ENCODE peak calls at places on chromosomes 6 and 20, in six cellular contexts. One of them, this sample, is unnamed.

GRCh38 chr6:75024796-75025195 is 181.1 kb downstream of the COL12A1 start:
- DNase-seq in body of pancreas: no peak
- DNase-seq in Panc1: no peak
- DNase-seq in suprapubic skin: no peak
- DNase-seq in hepatocyte: no peak
- DNase-seq in CD8-positive, alpha-beta memory T cell: no peak
- DNase-seq in this sample: no peak

GRCh38 chr20:6142348-6142993 is 19.6 kb upstream of the FERMT1 start:
- DNase-seq in body of pancreas: peak; percentile 56
- DNase-seq in Panc1: peak; percentile 33
- DNase-seq in suprapubic skin: no peak
- DNase-seq in hepatocyte: peak; percentile 82
- DNase-seq in CD8-positive, alpha-beta memory T cell: peak; percentile 17
- DNase-seq in this sample: no peak

GRCh38 chr6:141402489-141402888 is 730.2 kb upstream of the GJE1 start:
- DNase-seq in body of pancreas: no peak
- DNase-seq in Panc1: no peak
- DNase-seq in suprapubic skin: no peak
- DNase-seq in hepatocyte: no peak
- DNase-seq in CD8-positive, alpha-beta memory T cell: no peak
- DNase-seq in this sample: no peak

GRCh38 chr6:12962529-12962928 is 246.0 kb downstream of the PHACTR1 start:
- DNase-seq in body of pancreas: peak; percentile 39
- DNase-seq in Panc1: no peak
- DNase-seq in suprapubic skin: no peak
- DNase-seq in hepatocyte: no peak
- DNase-seq in CD8-positive, alpha-beta memory T cell: no peak
- DNase-seq in this sample: no peak

GRCh38 chr20:39106791-39107190 is 144.6 kb downstream of the DHX35 start:
- DNase-seq in body of pancreas: no peak
- DNase-seq in Panc1: no peak
- DNase-seq in suprapubic skin: no peak
- DNase-seq in hepatocyte: no peak
- DNase-seq in CD8-positive, alpha-beta memory T cell: no peak
- DNase-seq in this sample: no peak

GRCh38 chr20:33576432-33576883 is 85.7 kb upstream of the C20orf144 start:
- DNase-seq in body of pancreas: no peak
- DNase-seq in Panc1: no peak
- DNase-seq in suprapubic skin: no peak
- DNase-seq in hepatocyte: no peak
- DNase-seq in CD8-positive, alpha-beta memory T cell: no peak
- DNase-seq in this sample: no peak

GRCh38 chr20:50689864-50690263 is 1.5 kb downstream of the RIPOR3 start:
- DNase-seq in body of pancreas: peak; percentile 90
- DNase-seq in Panc1: no peak
- DNase-seq in suprapubic skin: peak; percentile 82
- DNase-seq in hepatocyte: no peak
- DNase-seq in CD8-positive, alpha-beta memory T cell: no peak
- DNase-seq in this sample: no peak

GRCh38 chr6:156949376-156949775 is 172.2 kb downstream of the ARID1B start:
- DNase-seq in body of pancreas: peak; percentile 36
- DNase-seq in Panc1: no peak
- DNase-seq in suprapubic skin: no peak
- DNase-seq in hepatocyte: peak; percentile 23
- DNase-seq in CD8-positive, alpha-beta memory T cell: no peak
- DNase-seq in this sample: no peak

GRCh38 chr6:32439708-32440214 is at the start of gene HLA-DRA:
- DNase-seq in body of pancreas: no peak
- DNase-seq in Panc1: no peak
- DNase-seq in suprapubic skin: no peak
- DNase-seq in hepatocyte: peak; percentile 50
- DNase-seq in CD8-positive, alpha-beta memory T cell: peak; percentile 67
- DNase-seq in this sample: no peak

GRCh38 chr6:118216751-118217150 is 309.7 kb downstream of the SLC35F1 start:
- DNase-seq in body of pancreas: no peak
- DNase-seq in Panc1: no peak
- DNase-seq in suprapubic skin: no peak
- DNase-seq in hepatocyte: no peak
- DNase-seq in CD8-positive, alpha-beta memory T cell: no peak
- DNase-seq in this sample: no peak

GRCh38 chr6:166257911-166258318 is 50.3 kb downstream of the PRR18 start:
- DNase-seq in body of pancreas: no peak
- DNase-seq in Panc1: no peak
- DNase-seq in suprapubic skin: no peak
- DNase-seq in hepatocyte: no peak
- DNase-seq in CD8-positive, alpha-beta memory T cell: no peak
- DNase-seq in this sample: no peak

GRCh38 chr20:58623579-58624473 is 27.3 kb upstream of the STX16 start:
- DNase-seq in body of pancreas: peak; percentile 24
- DNase-seq in Panc1: peak; percentile 62
- DNase-seq in suprapubic skin: no peak
- DNase-seq in hepatocyte: peak; percentile 89
- DNase-seq in CD8-positive, alpha-beta memory T cell: no peak
- DNase-seq in this sample: peak; percentile 92

GRCh38 chr20:43938932-43939761 is 24.5 kb downstream of the TOX2 start:
- DNase-seq in body of pancreas: peak; percentile 49
- DNase-seq in Panc1: peak; percentile 81
- DNase-seq in suprapubic skin: no peak
- DNase-seq in hepatocyte: peak; percentile 72
- DNase-seq in CD8-positive, alpha-beta memory T cell: no peak
- DNase-seq in this sample: peak; percentile 98

GRCh38 chr6:44044154-44044539 is 83.1 kb downstream of the MRPL14 start:
- DNase-seq in body of pancreas: no peak
- DNase-seq in Panc1: no peak
- DNase-seq in suprapubic skin: no peak
- DNase-seq in hepatocyte: no peak
- DNase-seq in CD8-positive, alpha-beta memory T cell: no peak
- DNase-seq in this sample: no peak

GRCh38 chr6:95203153-95203754 is 374.1 kb upstream of the MANEA start:
- DNase-seq in body of pancreas: peak; percentile 45
- DNase-seq in Panc1: peak; percentile 18
- DNase-seq in suprapubic skin: no peak
- DNase-seq in hepatocyte: peak; percentile 71
- DNase-seq in CD8-positive, alpha-beta memory T cell: no peak
- DNase-seq in this sample: no peak

GRCh38 chr6:116586738-116587137 is 15.4 kb downstream of the RWDD1 start:
- DNase-seq in body of pancreas: no peak
- DNase-seq in Panc1: no peak
- DNase-seq in suprapubic skin: no peak
- DNase-seq in hepatocyte: no peak
- DNase-seq in CD8-positive, alpha-beta memory T cell: no peak
- DNase-seq in this sample: no peak

GRCh38 chr6:116586276-116586675 is 15.0 kb downstream of the RWDD1 start:
- DNase-seq in body of pancreas: no peak
- DNase-seq in Panc1: no peak
- DNase-seq in suprapubic skin: no peak
- DNase-seq in hepatocyte: no peak
- DNase-seq in CD8-positive, alpha-beta memory T cell: no peak
- DNase-seq in this sample: no peak
- H3K36me3 ChIP-seq in body of pancreas: peaks cover 11% of the 10 kb centered on the region
- H3K36me3 ChIP-seq in Panc1: peaks cover 50% of the 10 kb centered on the region
- H3K36me3 ChIP-seq in suprapubic skin: peaks cover 55% of the 10 kb centered on the region
- H3K36me3 ChIP-seq in hepatocyte: no peaks in the 10 kb centered on the region
- H3K36me3 ChIP-seq in CD8-positive, alpha-beta memory T cell: peaks cover 13% of the 10 kb centered on the region
- H3K36me3 ChIP-seq in this sample: no peaks in the 10 kb centered on the region

GRCh38 chr6:167341038-167341613 is 16.2 kb downstream of the TTLL2 start:
- DNase-seq in body of pancreas: no peak
- DNase-seq in Panc1: no peak
- DNase-seq in suprapubic skin: no peak
- DNase-seq in hepatocyte: no peak
- DNase-seq in CD8-positive, alpha-beta memory T cell: no peak
- DNase-seq in this sample: no peak

GRCh38 chr6:167338551-167339117 is 13.7 kb downstream of the TTLL2 start:
- DNase-seq in body of pancreas: no peak
- DNase-seq in Panc1: no peak
- DNase-seq in suprapubic skin: no peak
- DNase-seq in hepatocyte: no peak
- DNase-seq in CD8-positive, alpha-beta memory T cell: no peak
- DNase-seq in this sample: no peak

GRCh38 chr6:167336818-167337217 is 11.9 kb downstream of the TTLL2 start:
- DNase-seq in body of pancreas: no peak
- DNase-seq in Panc1: no peak
- DNase-seq in suprapubic skin: no peak
- DNase-seq in hepatocyte: no peak
- DNase-seq in CD8-positive, alpha-beta memory T cell: no peak
- DNase-seq in this sample: no peak

GRCh38 chr6:167337675-167338449 is 13.0 kb downstream of the TTLL2 start:
- DNase-seq in body of pancreas: no peak
- DNase-seq in Panc1: no peak
- DNase-seq in suprapubic skin: no peak
- DNase-seq in hepatocyte: no peak
- DNase-seq in CD8-positive, alpha-beta memory T cell: no peak
- DNase-seq in this sample: no peak

DNA sequence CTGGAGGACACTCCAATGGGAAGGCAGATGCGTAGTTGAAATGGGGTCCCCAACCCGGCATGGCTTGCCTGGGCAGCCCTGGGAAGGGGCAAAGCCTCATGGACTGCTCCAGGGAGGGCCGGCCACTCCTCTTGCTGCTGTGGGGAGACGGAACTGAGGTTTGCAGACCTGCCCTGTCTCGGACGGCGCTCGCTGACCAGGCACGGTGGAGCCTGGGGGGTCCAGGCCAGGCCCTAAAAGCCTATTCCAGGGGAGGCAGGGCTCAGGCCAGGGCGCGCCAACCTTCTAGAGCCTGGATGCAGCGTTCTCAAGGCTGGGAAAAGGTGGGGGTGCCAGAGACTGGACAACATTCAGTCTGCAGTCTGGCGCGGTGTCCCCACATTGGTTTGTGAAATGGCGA is 12.3 kb downstream of the TTLL2 start:
- DNase-seq in body of pancreas: no peak
- DNase-seq in Panc1: no peak
- DNase-seq in suprapubic skin: no peak
- DNase-seq in hepatocyte: no peak
- DNase-seq in CD8-positive, alpha-beta memory T cell: no peak
- DNase-seq in this sample: no peak
- H3K4me3 ChIP-seq in body of pancreas: no peak overlapping the region
- H3K4me3 ChIP-seq in Panc1: no peak overlapping the region
- H3K4me3 ChIP-seq in suprapubic skin: no peak overlapping the region
- H3K4me3 ChIP-seq in hepatocyte: no peak overlapping the region
- H3K4me3 ChIP-seq in CD8-positive, alpha-beta memory T cell: no peak overlapping the region
- H3K4me3 ChIP-seq in this sample: no peak overlapping the region

GRCh38 chr20:32434434-32434833 is 76.3 kb downstream of the ASXL1 start:
- DNase-seq in body of pancreas: no peak
- DNase-seq in Panc1: no peak
- DNase-seq in suprapubic skin: no peak
- DNase-seq in hepatocyte: peak; percentile 16
- DNase-seq in CD8-positive, alpha-beta memory T cell: no peak
- DNase-seq in this sample: no peak
- H3K36me3 ChIP-seq in body of pancreas: peaks cover 13% of the 10 kb centered on the region
- H3K36me3 ChIP-seq in Panc1: peaks cover 93% of the 10 kb centered on the region
- H3K36me3 ChIP-seq in suprapubic skin: peaks cover 95% of the 10 kb centered on the region
- H3K36me3 ChIP-seq in hepatocyte: peaks cover 12% of the 10 kb centered on the region
- H3K36me3 ChIP-seq in CD8-positive, alpha-beta memory T cell: peaks cover 83% of the 10 kb centered on the region
- H3K36me3 ChIP-seq in this sample: peaks cover 7% of the 10 kb centered on the region

GRCh38 chr6:128238248-128238647 is 282.2 kb downstream of the PTPRK start:
- DNase-seq in body of pancreas: no peak
- DNase-seq in Panc1: no peak
- DNase-seq in suprapubic skin: no peak
- DNase-seq in hepatocyte: no peak
- DNase-seq in CD8-positive, alpha-beta memory T cell: no peak
- DNase-seq in this sample: no peak

GRCh38 chr6:128239146-128239545 is 281.3 kb downstream of the PTPRK start:
- DNase-seq in body of pancreas: no peak
- DNase-seq in Panc1: no peak
- DNase-seq in suprapubic skin: no peak
- DNase-seq in hepatocyte: no peak
- DNase-seq in CD8-positive, alpha-beta memory T cell: no peak
- DNase-seq in this sample: no peak

GRCh38 chr6:128235556-128235955 is 284.8 kb downstream of the PTPRK start:
- DNase-seq in body of pancreas: no peak
- DNase-seq in Panc1: peak; percentile 2
- DNase-seq in suprapubic skin: no peak
- DNase-seq in hepatocyte: no peak
- DNase-seq in CD8-positive, alpha-beta memory T cell: no peak
- DNase-seq in this sample: peak; percentile 43

GRCh38 chr6:128230267-128230989 is 290.0 kb downstream of the PTPRK start:
- DNase-seq in body of pancreas: peak; percentile 9
- DNase-seq in Panc1: no peak
- DNase-seq in suprapubic skin: no peak
- DNase-seq in hepatocyte: no peak
- DNase-seq in CD8-positive, alpha-beta memory T cell: no peak
- DNase-seq in this sample: no peak

DNA sequence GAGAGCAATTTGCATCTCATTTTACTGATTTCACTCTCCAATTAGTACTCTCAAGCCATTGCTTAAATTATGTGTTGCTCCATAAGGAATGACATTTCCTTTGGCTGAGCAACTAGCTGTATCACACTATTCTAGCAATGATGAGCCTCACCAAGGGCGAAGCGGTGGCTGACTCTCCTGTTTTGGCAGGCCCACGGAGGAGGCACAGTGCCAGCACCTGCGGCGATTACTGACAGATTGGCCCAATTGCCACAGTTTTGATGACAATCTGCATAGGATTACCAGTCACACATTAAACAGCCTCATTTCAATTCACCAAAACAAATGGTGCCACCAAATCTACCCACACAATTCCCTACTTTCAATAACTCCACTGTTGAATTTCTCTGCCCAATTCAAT is 286.9 kb downstream of the PTPRK start:
- DNase-seq in body of pancreas: no peak
- DNase-seq in Panc1: no peak
- DNase-seq in suprapubic skin: no peak
- DNase-seq in hepatocyte: no peak
- DNase-seq in CD8-positive, alpha-beta memory T cell: no peak
- DNase-seq in this sample: no peak
- H3K4me3 ChIP-seq in body of pancreas: no peak overlapping the region
- H3K4me3 ChIP-seq in Panc1: no peak overlapping the region
- H3K4me3 ChIP-seq in suprapubic skin: no peak overlapping the region
- H3K4me3 ChIP-seq in hepatocyte: no peak overlapping the region
- H3K4me3 ChIP-seq in CD8-positive, alpha-beta memory T cell: no peak overlapping the region
- H3K4me3 ChIP-seq in this sample: no peak overlapping the region

GRCh38 chr6:145948878-145949613 is 15.1 kb downstream of the SHPRH start:
- DNase-seq in body of pancreas: no peak
- DNase-seq in Panc1: no peak
- DNase-seq in suprapubic skin: no peak
- DNase-seq in hepatocyte: no peak
- DNase-seq in CD8-positive, alpha-beta memory T cell: no peak
- DNase-seq in this sample: no peak

GRCh38 chr6:145947108-145947507 is 17.1 kb downstream of the SHPRH start:
- DNase-seq in body of pancreas: no peak
- DNase-seq in Panc1: no peak
- DNase-seq in suprapubic skin: no peak
- DNase-seq in hepatocyte: no peak
- DNase-seq in CD8-positive, alpha-beta memory T cell: no peak
- DNase-seq in this sample: no peak

GRCh38 chr6:145953200-145953599 is 11.0 kb downstream of the SHPRH start:
- DNase-seq in body of pancreas: no peak
- DNase-seq in Panc1: no peak
- DNase-seq in suprapubic skin: no peak
- DNase-seq in hepatocyte: no peak
- DNase-seq in CD8-positive, alpha-beta memory T cell: no peak
- DNase-seq in this sample: no peak

DNA sequence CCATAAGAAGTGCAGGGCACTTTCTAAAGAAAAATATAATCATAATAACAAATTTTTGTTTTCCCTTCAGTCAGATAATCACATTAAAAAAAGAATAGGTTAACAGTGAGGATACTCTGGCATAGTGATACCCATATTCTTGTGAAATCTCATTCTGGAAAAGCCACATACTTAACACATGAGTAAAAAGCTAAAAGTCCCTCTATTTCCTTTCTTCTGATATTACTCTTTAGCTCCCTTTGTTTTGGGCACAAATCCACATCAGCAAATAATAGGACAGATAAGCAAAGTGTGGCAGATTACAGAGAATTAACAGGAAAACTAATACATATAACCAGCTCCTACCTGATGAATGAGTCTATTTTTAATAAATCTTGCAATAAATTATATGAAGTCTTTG is 15.8 kb downstream of the SHPRH start:
- DNase-seq in body of pancreas: no peak
- DNase-seq in Panc1: no peak
- DNase-seq in suprapubic skin: no peak
- DNase-seq in hepatocyte: no peak
- DNase-seq in CD8-positive, alpha-beta memory T cell: no peak
- DNase-seq in this sample: no peak
- H3K36me3 ChIP-seq in body of pancreas: no peaks in the 10 kb centered on the region
- H3K36me3 ChIP-seq in Panc1: peaks cover 37% of the 10 kb centered on the region
- H3K36me3 ChIP-seq in suprapubic skin: peaks cover 78% of the 10 kb centered on the region
- H3K36me3 ChIP-seq in hepatocyte: no peaks in the 10 kb centered on the region
- H3K36me3 ChIP-seq in CD8-positive, alpha-beta memory T cell: peaks cover 48% of the 10 kb centered on the region
- H3K36me3 ChIP-seq in this sample: no peaks in the 10 kb centered on the region

This sample was measured in kidney epithelial cell.